ENCODE peak calls at places on chromosomes 6 and 20, in nine cellular contexts. L is fibroblast of lung, Z is gastrocnemius medialis, X is suprapubic skin, O is HL-60, H is fibroblast of the aortic adventitia, S is dorsolateral prefrontal cortex, F is lower lobe of right lung, P is stomach. G is an unnamed sample.

GRCh38 chr20:54469293-54469692 is 6.1 kb upstream of the DOK5 start:
- DNase-seq in L (no peak), Z (no peak), X (no peak), O (no peak), H (no peak), S (no peak), F (no peak), P (no peak), G (no peak)

GRCh38 chr20:63886054-63886419 is 8.9 kb upstream of the DNAJC5 start:
- DNase-seq in L (no peak), Z (no peak), X (no peak), O (no peak), H (no peak), S (no peak), F (no peak), P (no peak), G (no peak)

GRCh38 chr6:140225587-140226438 is 851.4 kb upstream of the CITED2 start:
- DNase-seq in L (peak), Z (no peak), X (no peak), O (no peak), H (peak), S (no peak), F (no peak), P (no peak), G (no peak)

GRCh38 chr6:84432616-84433015 is 205.2 kb upstream of the CEP162 start:
- DNase-seq in L (peak), Z (no peak), X (no peak), O (no peak), H (peak), S (no peak), F (no peak), P (no peak), G (no peak)

GRCh38 chr6:33755070-33755869 is 8.6 kb upstream of the IP6K3 start:
- DNase-seq in L (no peak), Z (no peak), X (no peak), O (no peak), H (no peak), S (no peak), F (no peak), P (no peak), G (no peak)

GRCh38 chr6:42929928-42930360 is 664 bp downstream of the CNPY3 start:
- DNase-seq in L (peak), Z (no peak), X (no peak), O (peak), H (peak), S (no peak), F (peak), P (peak), G (no peak)

GRCh38 chr6:41824571-41825569 is 37.4 kb downstream of the TOMM6 start:
- DNase-seq in L (no peak), Z (no peak), X (no peak), O (no peak), H (no peak), S (no peak), F (no peak), P (no peak), G (no peak)

GRCh38 chr6:88360203-88360797 is 194.2 kb upstream of the CNR1 start:
- DNase-seq in L (peak), Z (no peak), X (no peak), O (no peak), H (peak), S (no peak), F (no peak), P (no peak), G (no peak)

GRCh38 chr20:1809611-1810510 is 85.3 kb upstream of the SIRPA start:
- DNase-seq in L (no peak), Z (no peak), X (no peak), O (no peak), H (peak), S (no peak), F (no peak), P (no peak), G (peak)

GRCh38 chr6:108359901-108360882 is 65.3 kb downstream of the AFG1L start:
- DNase-seq in L (no peak), Z (no peak), X (no peak), O (peak), H (no peak), S (no peak), F (no peak), P (no peak), G (no peak)

GRCh38 chr6:6409397-6410030 is 89.1 kb upstream of the F13A1 start:
- DNase-seq in L (no peak), Z (no peak), X (no peak), O (no peak), H (no peak), S (no peak), F (no peak), P (no peak), G (no peak)

GRCh38 chr6:80605165-80605989 is 498.9 kb downstream of the BCKDHB start:
- DNase-seq in L (peak), Z (no peak), X (no peak), O (peak), H (peak), S (no peak), F (no peak), P (no peak), G (no peak)

GRCh38 chr6:25991785-25992412 is 29.3 kb downstream of the TRIM38 start:
- DNase-seq in L (peak), Z (peak), X (peak), O (peak), H (peak), S (peak), F (peak), P (peak), G (peak)

GRCh38 chr6:111818539-111819226 is 54.6 kb downstream of the FYN start:
- DNase-seq in L (peak), Z (no peak), X (no peak), O (no peak), H (no peak), S (no peak), F (no peak), P (no peak), G (no peak)

GRCh38 chr6:39812853-39813533 is 20.8 kb downstream of the DAAM2 start:
- DNase-seq in L (peak), Z (no peak), X (no peak), O (no peak), H (peak), S (no peak), F (no peak), P (no peak), G (peak)

GRCh38 chr6:118708736-118709135 is 57.3 kb upstream of the CEP85L start:
- DNase-seq in L (peak), Z (no peak), X (no peak), O (no peak), H (peak), S (no peak), F (no peak), P (no peak), G (no peak)

GRCh38 chr20:50508171-50508761 is 1.9 kb upstream of the PTPN1 start:
- DNase-seq in L (no peak), Z (no peak), X (no peak), O (no peak), H (no peak), S (no peak), F (no peak), P (no peak), G (no peak)

GRCh38 chr6:52573295-52573694 is 3.6 kb downstream of the TRAM2 start:
- DNase-seq in L (no peak), Z (no peak), X (no peak), O (no peak), H (peak), S (no peak), F (no peak), P (no peak), G (no peak)

GRCh38 chr20:5845686-5846651 is 95.8 kb downstream of the SHLD1 start:
- DNase-seq in L (peak), Z (no peak), X (no peak), O (no peak), H (peak), S (no peak), F (no peak), P (no peak), G (no peak)

GRCh38 chr6:20400476-20401402 is 940 bp upstream of the E2F3 start:
- DNase-seq in L (peak), Z (peak), X (peak), O (peak), H (peak), S (peak), F (peak), P (no peak), G (no peak)

GRCh38 chr20:33352258-33353012 is 48.9 kb downstream of the CDK5RAP1 start:
- DNase-seq in L (no peak), Z (no peak), X (no peak), O (no peak), H (no peak), S (no peak), F (no peak), P (no peak), G (no peak)

GRCh38 chr6:100426689-100427338 is 37.9 kb downstream of the SIM1 start:
- DNase-seq in L (no peak), Z (no peak), X (no peak), O (no peak), H (no peak), S (no peak), F (no peak), P (no peak), G (no peak)

GRCh38 chr6:88641178-88641903 is 322.1 kb downstream of the RNGTT start:
- DNase-seq in L (peak), Z (no peak), X (no peak), O (no peak), H (peak), S (no peak), F (no peak), P (no peak), G (no peak)

GRCh38 chr6:47005486-47005885 is 36.6 kb downstream of the ADGRF1 start:
- DNase-seq in L (no peak), Z (no peak), X (no peak), O (no peak), H (no peak), S (no peak), F (no peak), P (no peak), G (no peak)

GRCh38 chr6:11439017-11439420 is 98.5 kb upstream of the TMEM170B start:
- DNase-seq in L (peak), Z (no peak), X (no peak), O (peak), H (peak), S (no peak), F (no peak), P (no peak), G (no peak)

GRCh38 chr20:2619961-2620595 is 32.4 kb upstream of the NOP56 start:
- DNase-seq in L (peak), Z (no peak), X (no peak), O (no peak), H (peak), S (no peak), F (no peak), P (no peak), G (no peak)

GRCh38 chr20:61966492-61967244 is 99.0 kb downstream of the TAF4 start:
- DNase-seq in L (no peak), Z (no peak), X (no peak), O (no peak), H (no peak), S (peak), F (no peak), P (no peak), G (peak)

DNA sequence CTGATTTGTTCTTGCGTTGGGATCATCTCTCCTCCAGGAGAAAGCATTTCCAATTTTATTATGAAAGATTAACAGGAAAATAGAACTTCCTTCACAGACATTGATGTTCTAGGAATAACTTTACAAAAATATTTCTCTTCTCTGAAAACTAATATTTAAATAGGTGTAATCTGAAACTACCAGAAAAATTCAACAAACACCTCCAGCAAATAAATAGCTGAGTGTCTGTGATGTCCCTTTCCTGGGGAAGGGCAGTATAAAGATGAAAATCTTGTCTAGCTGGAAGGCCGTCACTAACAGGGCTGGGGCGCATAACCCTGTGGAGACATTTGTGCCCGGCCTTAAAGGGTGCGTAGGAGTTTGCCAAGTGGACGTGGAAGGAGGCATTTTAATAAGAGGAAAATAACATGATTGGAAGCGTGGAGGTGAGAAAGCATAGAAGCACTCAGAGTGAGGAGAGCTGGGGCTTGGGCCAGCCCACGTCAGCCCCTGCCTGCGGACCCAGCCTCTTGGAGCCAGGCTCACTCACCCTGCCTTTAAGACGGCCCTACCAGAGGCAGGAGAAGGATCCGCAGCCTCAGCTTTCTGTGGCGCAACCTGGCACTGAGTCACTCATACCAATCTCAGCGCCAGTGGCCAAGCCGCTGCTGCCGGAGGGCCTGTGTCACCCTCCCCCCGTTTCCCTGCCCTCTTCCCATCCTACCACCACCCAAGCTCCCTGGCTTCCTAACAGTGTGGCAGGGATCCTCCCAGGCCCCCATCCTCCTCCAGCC is 284.9 kb downstream of the UST start:
- DNase-seq in L (peak), Z (no peak), X (no peak), O (no peak), H (peak), S (no peak), F (no peak), P (no peak), G (no peak)
- H3K4me3 ChIP-seq in L (no peak), Z (no peak), X (no peak), O (no peak), H (no peak), S (no peak), F (no peak), P (no peak), G (no peak)

GRCh38 chr20:4082406-4083102 is 67.2 kb upstream of the RNF24 start:
- DNase-seq in L (peak), Z (no peak), X (no peak), O (peak), H (peak), S (no peak), F (peak), P (no peak), G (peak)
- H3K4me3 ChIP-seq in L (peak), Z (no peak), X (no peak), O (no peak), H (peak), S (no peak), F (no peak), P (no peak), G (no peak)

DNA sequence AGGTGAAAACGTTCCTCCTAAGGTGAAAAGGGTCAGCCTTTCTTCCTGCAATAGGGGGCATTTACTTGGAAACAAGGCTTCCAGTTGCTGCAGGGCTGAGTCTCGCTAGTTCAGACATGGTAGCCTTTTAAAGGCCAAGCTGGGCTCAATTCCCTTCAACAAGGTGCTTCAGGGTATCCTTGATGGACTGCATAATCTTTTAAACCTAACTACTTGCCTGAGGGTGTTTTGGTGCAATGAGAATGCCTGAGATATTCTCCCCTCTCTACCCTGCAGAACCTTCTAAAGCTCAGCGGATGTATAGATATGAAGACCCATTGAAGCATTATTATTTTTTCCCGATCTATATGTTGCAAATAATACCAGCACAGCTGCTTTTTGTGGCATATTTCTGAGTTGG is 416.1 kb downstream of the QKI start:
- DNase-seq in L (no peak), Z (no peak), X (no peak), O (no peak), H (no peak), S (no peak), F (no peak), P (no peak), G (no peak)
- H3K4me3 ChIP-seq in L (no peak), Z (no peak), X (no peak), O (no peak), H (no peak), S (no peak), F (no peak), P (no peak), G (no peak)

GRCh38 chr6:27100921-27101320 is 146.6 kb upstream of the PRSS16 start:
- DNase-seq in L (no peak), Z (no peak), X (no peak), O (no peak), H (no peak), S (no peak), F (no peak), P (no peak), G (no peak)

GRCh38 chr6:27092316-27092692 is 155.2 kb upstream of the PRSS16 start:
- DNase-seq in L (no peak), Z (no peak), X (no peak), O (no peak), H (no peak), S (no peak), F (no peak), P (no peak), G (no peak)

GRCh38 chr6:27095914-27096313 is 151.6 kb upstream of the PRSS16 start:
- DNase-seq in L (no peak), Z (no peak), X (no peak), O (no peak), H (no peak), S (no peak), F (no peak), P (no peak), G (no peak)

GRCh38 chr6:27098956-27099355 is 148.5 kb upstream of the PRSS16 start:
- DNase-seq in L (no peak), Z (no peak), X (no peak), O (no peak), H (no peak), S (no peak), F (no peak), P (no peak), G (no peak)

DNA sequence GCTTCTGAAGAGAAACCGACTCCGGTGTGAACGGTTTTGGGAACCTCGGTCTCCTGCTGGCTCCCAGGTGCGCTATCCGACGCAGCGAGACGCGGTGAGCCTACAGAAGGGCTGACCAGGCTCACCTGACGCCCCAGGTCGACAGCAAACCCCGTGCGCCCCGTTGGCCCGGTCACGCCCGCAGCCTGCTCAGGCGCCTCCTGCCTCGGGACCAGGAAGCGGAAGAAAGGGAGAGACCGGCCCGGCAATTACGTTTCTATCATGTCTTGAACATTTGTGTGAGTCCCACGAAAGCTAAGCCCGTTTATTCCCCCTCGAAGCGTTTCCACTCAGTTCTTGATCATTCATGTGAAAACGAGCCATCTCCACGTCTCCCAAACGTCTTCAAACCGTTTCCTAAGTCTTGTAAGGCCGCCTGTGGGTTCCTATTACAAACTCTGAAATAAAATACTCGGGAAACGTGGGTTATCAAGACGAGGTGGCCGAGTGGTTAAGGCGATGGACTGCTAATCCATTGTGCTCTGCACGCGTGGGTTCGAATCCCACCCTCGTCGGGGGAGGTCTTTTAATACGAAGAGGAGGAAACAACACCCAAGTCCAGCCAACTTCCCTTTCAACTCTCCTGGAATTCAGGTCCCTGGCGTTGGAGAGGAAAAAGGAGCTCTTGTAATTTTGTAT is 150.5 kb upstream of the PRSS16 start:
- DNase-seq in L (peak), Z (no peak), X (no peak), O (peak), H (peak), S (no peak), F (peak), P (peak), G (no peak)
- H3K4me3 ChIP-seq in L (peak), Z (peak), X (peak), O (no peak), H (peak), S (peak), F (peak), P (peak), G (peak)

DNA sequence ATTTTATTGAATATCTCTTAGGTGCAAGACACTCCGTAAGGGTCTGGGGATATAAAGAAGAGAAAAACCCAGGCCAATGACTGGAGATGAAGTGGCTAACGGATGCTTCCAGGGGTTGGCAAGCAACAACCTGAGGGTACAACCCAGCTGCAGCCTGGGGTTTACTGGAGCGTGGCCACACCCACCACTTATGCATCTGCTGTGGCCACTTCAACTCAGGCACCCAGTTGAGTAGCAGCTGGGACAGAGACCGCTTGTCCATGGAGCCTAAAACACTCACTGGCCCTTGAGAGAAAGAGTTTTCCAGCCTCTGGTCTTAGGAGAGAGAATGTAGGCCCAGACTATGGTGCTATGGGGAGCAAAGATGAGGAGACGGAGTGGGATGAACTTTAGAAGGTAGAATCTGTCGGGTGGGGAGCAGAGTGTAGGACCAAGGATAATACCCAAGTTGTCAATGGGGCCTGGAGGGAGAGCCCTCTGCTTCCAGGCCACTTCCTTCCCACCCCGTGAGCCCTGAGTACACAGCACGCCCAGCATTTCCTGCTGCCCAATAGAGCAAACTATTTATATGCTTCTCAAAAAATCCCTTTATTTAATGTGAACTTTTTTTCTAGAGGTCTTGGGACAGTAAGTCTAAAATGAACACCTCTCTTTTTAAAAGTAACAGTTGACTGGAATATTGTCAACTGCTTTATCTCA is 46.8 kb upstream of the PXDC1 start:
- DNase-seq in L (no peak), Z (no peak), X (no peak), O (no peak), H (no peak), S (no peak), F (no peak), P (no peak), G (no peak)
- H3K4me3 ChIP-seq in L (no peak), Z (no peak), X (no peak), O (no peak), H (no peak), S (no peak), F (no peak), P (no peak), G (no peak)

DNA sequence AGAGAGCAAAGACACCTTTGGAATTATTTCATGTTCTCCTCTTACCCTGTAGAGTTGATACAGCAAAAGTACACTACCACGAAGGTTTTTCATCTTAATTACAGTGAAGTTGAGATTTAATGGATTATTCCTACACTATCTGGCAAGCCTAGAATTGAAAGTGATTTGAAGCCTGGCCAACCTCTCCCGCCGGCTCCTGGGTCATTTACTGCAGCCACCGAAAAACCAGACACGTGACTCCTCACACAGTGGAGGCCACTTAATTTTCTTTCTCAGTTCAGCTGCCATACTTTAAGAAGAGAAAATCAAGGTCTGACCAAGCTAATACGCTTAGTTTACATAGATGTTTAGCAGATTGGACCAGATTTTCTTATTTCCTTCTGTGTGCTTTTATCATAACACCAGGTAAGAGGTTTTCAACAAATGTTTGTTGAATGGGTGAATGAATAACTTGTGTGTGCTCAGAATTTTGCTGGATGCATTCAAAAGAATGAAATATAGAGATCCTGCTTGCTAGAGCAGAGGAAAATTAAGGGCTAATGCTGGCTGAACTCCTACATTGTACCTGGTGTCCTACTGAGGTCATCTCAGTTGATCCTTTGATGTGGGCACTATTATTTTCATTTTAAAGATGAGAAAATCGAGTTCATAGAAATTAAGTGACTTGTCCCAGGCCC is 97.2 kb upstream of the PDE10A start:
- DNase-seq in L (no peak), Z (no peak), X (no peak), O (no peak), H (no peak), S (no peak), F (no peak), P (no peak), G (no peak)
- H3K4me3 ChIP-seq in L (no peak), Z (no peak), X (no peak), O (no peak), H (no peak), S (no peak), F (no peak), P (no peak), G (no peak)